ENCODE peak calls at places on chromosome 11, in six cellular contexts. One of them, this sample, is unnamed.

GRCh38 chr11:24963879-24964278 is 467.0 kb downstream of the LUZP2 start:
- DNase-seq in heart left ventricle: no peak
- DNase-seq in AG08395: no peak
- DNase-seq in GM06990: no peak
- DNase-seq in stimulated activated CD4-positive, alpha-beta T cell treated with anti-CD3 and anti-CD28 coated beads, TNF-alpha, amount 100 ng/mL, for 4 hours: no peak
- DNase-seq in cardiac septum: no peak
- DNase-seq in this sample: no peak

GRCh38 chr11:44244649-44245308 is 65.2 kb downstream of the ALX4 start:
- DNase-seq in stimulated activated CD4-positive, alpha-beta T cell treated with anti-CD3 and anti-CD28 coated beads, TNF-alpha, amount 100 ng/mL, for 4 hours: no peak
- DNase-seq in cardiac septum: no peak
- DNase-seq in heart left ventricle: no peak
- DNase-seq in AG08395: no peak
- DNase-seq in GM06990: no peak
- DNase-seq in this sample: no peak

GRCh38 chr11:31968774-31969433 is 122.0 kb upstream of the RCN1 start:
- DNase-seq in AG08395: peak
- DNase-seq in heart left ventricle: no peak
- DNase-seq in stimulated activated CD4-positive, alpha-beta T cell treated with anti-CD3 and anti-CD28 coated beads, TNF-alpha, amount 100 ng/mL, for 4 hours: no peak
- DNase-seq in cardiac septum: no peak
- DNase-seq in GM06990: no peak
- DNase-seq in this sample: no peak

GRCh38 chr11:78313181-78313788 is 104.3 kb downstream of the GAB2 start:
- DNase-seq in heart left ventricle: no peak
- DNase-seq in AG08395: peak
- DNase-seq in stimulated activated CD4-positive, alpha-beta T cell treated with anti-CD3 and anti-CD28 coated beads, TNF-alpha, amount 100 ng/mL, for 4 hours: no peak
- DNase-seq in cardiac septum: no peak
- DNase-seq in GM06990: no peak
- DNase-seq in this sample: no peak

GRCh38 chr11:14095882-14096281 is 133.4 kb downstream of the SPON1 start:
- DNase-seq in cardiac septum: no peak
- DNase-seq in GM06990: no peak
- DNase-seq in AG08395: peak
- DNase-seq in stimulated activated CD4-positive, alpha-beta T cell treated with anti-CD3 and anti-CD28 coated beads, TNF-alpha, amount 100 ng/mL, for 4 hours: no peak
- DNase-seq in heart left ventricle: no peak
- DNase-seq in this sample: no peak

GRCh38 chr11:131609921-131610320 is 239.5 kb downstream of the NTM start:
- DNase-seq in heart left ventricle: no peak
- DNase-seq in cardiac septum: no peak
- DNase-seq in stimulated activated CD4-positive, alpha-beta T cell treated with anti-CD3 and anti-CD28 coated beads, TNF-alpha, amount 100 ng/mL, for 4 hours: no peak
- DNase-seq in AG08395: peak
- DNase-seq in GM06990: no peak
- DNase-seq in this sample: no peak

GRCh38 chr11:66312549-66313320 is 4.1 kb downstream of the CD248 start:
- DNase-seq in stimulated activated CD4-positive, alpha-beta T cell treated with anti-CD3 and anti-CD28 coated beads, TNF-alpha, amount 100 ng/mL, for 4 hours: peak
- DNase-seq in GM06990: peak
- DNase-seq in AG08395: peak
- DNase-seq in cardiac septum: peak
- DNase-seq in heart left ventricle: peak
- DNase-seq in this sample: peak

GRCh38 chr11:86579406-86579731 is 93.0 kb downstream of the ME3 start:
- DNase-seq in cardiac septum: no peak
- DNase-seq in GM06990: no peak
- DNase-seq in AG08395: no peak
- DNase-seq in heart left ventricle: no peak
- DNase-seq in stimulated activated CD4-positive, alpha-beta T cell treated with anti-CD3 and anti-CD28 coated beads, TNF-alpha, amount 100 ng/mL, for 4 hours: no peak
- DNase-seq in this sample: no peak

GRCh38 chr11:64924910-64925284 is 408 bp downstream of the PPP2R5B start:
- DNase-seq in AG08395: peak
- DNase-seq in GM06990: no peak
- DNase-seq in stimulated activated CD4-positive, alpha-beta T cell treated with anti-CD3 and anti-CD28 coated beads, TNF-alpha, amount 100 ng/mL, for 4 hours: no peak
- DNase-seq in heart left ventricle: no peak
- DNase-seq in cardiac septum: no peak
- DNase-seq in this sample: no peak

GRCh38 chr11:62456630-62457029 is 37.8 kb downstream of the SCGB1A1 start:
- DNase-seq in cardiac septum: no peak
- DNase-seq in heart left ventricle: no peak
- DNase-seq in stimulated activated CD4-positive, alpha-beta T cell treated with anti-CD3 and anti-CD28 coated beads, TNF-alpha, amount 100 ng/mL, for 4 hours: no peak
- DNase-seq in GM06990: no peak
- DNase-seq in AG08395: no peak
- DNase-seq in this sample: no peak

GRCh38 chr11:67503119-67504022 is 1.8 kb downstream of the PITPNM1 start:
- DNase-seq in GM06990: no peak
- DNase-seq in stimulated activated CD4-positive, alpha-beta T cell treated with anti-CD3 and anti-CD28 coated beads, TNF-alpha, amount 100 ng/mL, for 4 hours: no peak
- DNase-seq in cardiac septum: no peak
- DNase-seq in heart left ventricle: no peak
- DNase-seq in AG08395: no peak
- DNase-seq in this sample: peak

GRCh38 chr11:108593910-108594434 is 404 bp upstream of the EXPH5 start:
- DNase-seq in AG08395: no peak
- DNase-seq in stimulated activated CD4-positive, alpha-beta T cell treated with anti-CD3 and anti-CD28 coated beads, TNF-alpha, amount 100 ng/mL, for 4 hours: no peak
- DNase-seq in GM06990: no peak
- DNase-seq in cardiac septum: no peak
- DNase-seq in heart left ventricle: no peak
- DNase-seq in this sample: no peak

This sample was measured in chondrocyte.